ENCODE peak calls at places on chromosome 12, in seven cellular contexts. V, C, A, P, F, E and K are unnamed samples.

GRCh38 chr12:67925077-67925476 is 64.2 kb upstream of the IFNG-AS1 start:
- DNase-seq in V (no peak), C (no peak), A (no peak), P (no peak), F (no peak), E (no peak), K (no peak)

GRCh38 chr12:120209851-120210250 is 8.9 kb upstream of the RPLP0 start:
- DNase-seq in V (no peak), C (no peak), A (no peak), P (no peak), F (no peak), E (no peak), K (no peak)

GRCh38 chr12:61808856-61809255 is 451.3 kb upstream of the USP15 start:
- DNase-seq in V (no peak), C (no peak), A (no peak), P (peak; percentile 25), F (peak; percentile 1), E (no peak), K (no peak)

GRCh38 chr12:31321565-31322228 is 4.3 kb downstream of the SINHCAF start:
- DNase-seq in V (no peak), C (no peak), A (no peak), P (no peak), F (peak; percentile 67), E (no peak), K (no peak)

GRCh38 chr12:27554421-27555186 is 30.6 kb downstream of the PPFIBP1 start:
- DNase-seq in V (no peak), C (no peak), A (no peak), P (no peak), F (peak; percentile 52), E (no peak), K (no peak)

GRCh38 chr12:90280033-90280432 is 571.4 kb upstream of the ATP2B1 start:
- DNase-seq in V (no peak), C (no peak), A (no peak), P (peak; percentile 11), F (peak; percentile 44), E (no peak), K (no peak)

GRCh38 chr12:110585231-110585799 is 2.2 kb upstream of the PPTC7 start:
- DNase-seq in V (no peak), C (no peak), A (peak; percentile 40), P (no peak), F (peak; percentile 50), E (no peak), K (no peak)

GRCh38 chr12:53231859-53232640 is at the start of gene RARG:
- DNase-seq in V (peak; percentile 60), C (peak; percentile 58), A (peak; percentile 69), P (peak; percentile 88), F (no peak), E (no peak), K (peak; percentile 91)

GRCh38 chr12:115394498-115395220 is 710.7 kb upstream of the TBX3 start:
- DNase-seq in V (no peak), C (no peak), A (no peak), P (no peak), F (no peak), E (no peak), K (peak; percentile 7)

GRCh38 chr12:33253123-33253522 is 186.5 kb downstream of the SYT10 start:
- DNase-seq in V (no peak), C (no peak), A (no peak), P (no peak), F (peak; percentile 1), E (no peak), K (no peak)

GRCh38 chr12:52210186-52210924 is 18.5 kb upstream of the KRT80 start:
- DNase-seq in V (no peak), C (no peak), A (no peak), P (peak; percentile 69), F (peak; percentile 75), E (no peak), K (no peak)

GRCh38 chr12:13154027-13154538 is 42.4 kb upstream of the EMP1 start:
- DNase-seq in V (no peak), C (no peak), A (no peak), P (no peak), F (peak; percentile 48), E (no peak), K (no peak)

GRCh38 chr12:90999946-91000345 is 4.8 kb downstream of the EPYC start:
- DNase-seq in V (no peak), C (no peak), A (no peak), P (no peak), F (peak; percentile 59), E (no peak), K (no peak)

GRCh38 chr12:10033783-10034381 is 3.4 kb downstream of the CLEC9A start:
- DNase-seq in V (no peak), C (peak; percentile 16), A (no peak), P (peak; percentile 5), F (peak; percentile 51), E (no peak), K (no peak)

GRCh38 chr12:52442600-52443061 is 8.5 kb upstream of the KRT75 start:
- DNase-seq in V (no peak), C (no peak), A (no peak), P (peak; percentile 83), F (peak; percentile 74), E (no peak), K (no peak)

GRCh38 chr12:795305-795704 is 42.9 kb downstream of the WNK1 start:
- DNase-seq in V (no peak), C (no peak), A (no peak), P (no peak), F (no peak), E (no peak), K (no peak)

GRCh38 chr12:69290545-69291277 is 51.3 kb downstream of the CPSF6 start:
- DNase-seq in V (peak; percentile 58), C (peak; percentile 68), A (peak; percentile 82), P (peak; percentile 62), F (peak; percentile 94), E (peak; percentile 84), K (no peak)

GRCh38 chr12:82314406-82314892 is 43.7 kb downstream of the CCDC59 start:
- DNase-seq in V (no peak), C (no peak), A (peak; percentile 54), P (peak; percentile 4), F (no peak), E (peak; percentile 2), K (no peak)

GRCh38 chr12:30447061-30447750 is 248.5 kb downstream of the IPO8 start:
- DNase-seq in V (no peak), C (no peak), A (no peak), P (no peak), F (peak; percentile 19), E (no peak), K (no peak)

GRCh38 chr12:57458665-57459054 is 925 bp upstream of the GLI1 start:
- DNase-seq in V (no peak), C (no peak), A (no peak), P (no peak), F (no peak), E (no peak), K (no peak)

GRCh38 chr12:66365718-66366485 is 63.6 kb downstream of the HELB start:
- DNase-seq in V (no peak), C (no peak), A (no peak), P (no peak), F (peak; percentile 68), E (no peak), K (no peak)

GRCh38 chr12:53750812-53751335 is 905 bp downstream of the CISTR start:
- DNase-seq in V (no peak), C (peak; percentile 65), A (no peak), P (no peak), F (no peak), E (no peak), K (no peak)

GRCh38 chr12:49428652-49429549 is 61.6 kb downstream of the SPATS2 start:
- DNase-seq in V (no peak), C (peak; percentile 34), A (no peak), P (peak; percentile 42), F (peak; percentile 85), E (no peak), K (no peak)

GRCh38 chr12:4353785-4354208 is 25.7 kb downstream of the FGF23 start:
- DNase-seq in V (no peak), C (no peak), A (no peak), P (peak; percentile 43), F (peak; percentile 29), E (no peak), K (no peak)
- TF ChIP-seq CTCF in V (no peak), C (peak; percentile 11), A (peak; percentile 27), P (peak; percentile 40), F (peak; percentile 56), E (peak; percentile 75), K (peak; percentile 54)

GRCh38 chr12:14618990-14619389 is 51.3 kb upstream of the PLBD1 start:
- DNase-seq in V (no peak), C (no peak), A (no peak), P (peak; percentile 20), F (peak; percentile 55), E (no peak), K (no peak)
- TF ChIP-seq CTCF in V (no peak), C (no peak), A (no peak), P (no peak), F (peak; percentile 60), E (peak; percentile 72), K (peak; percentile 57)

DNA sequence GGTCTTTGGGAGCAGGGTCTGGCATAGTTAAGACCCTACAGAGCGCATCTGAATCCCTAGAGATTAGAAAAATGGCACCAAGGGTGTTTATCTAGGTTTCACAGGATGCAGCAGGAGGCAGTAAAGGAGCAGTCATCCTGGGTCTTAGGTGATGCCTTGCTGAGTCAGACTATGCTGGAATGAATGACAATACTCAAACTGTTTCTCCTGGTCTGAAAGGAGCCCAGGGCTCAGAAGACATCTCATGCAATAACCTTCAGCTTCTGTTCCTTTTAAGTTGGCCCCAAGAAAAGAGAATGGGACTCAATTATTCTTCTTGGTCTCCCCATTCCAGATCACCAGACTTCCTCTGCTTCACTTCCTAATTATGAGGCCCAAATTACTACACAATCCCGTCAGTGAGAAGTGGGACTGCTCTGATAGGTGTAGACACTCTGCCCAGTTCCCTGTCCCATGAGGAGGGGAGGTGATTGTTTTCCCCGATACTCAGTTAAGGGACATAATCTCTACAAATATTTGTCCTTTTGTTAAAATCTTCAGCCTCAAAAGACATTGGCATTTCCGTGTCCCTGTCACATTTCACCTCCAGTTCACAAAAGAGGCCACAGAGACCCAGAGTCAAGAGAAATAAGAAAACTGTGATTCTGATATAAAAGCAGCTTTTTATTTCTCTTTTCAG is 14.8 kb upstream of the APOF start:
- DNase-seq in V (no peak), C (no peak), A (no peak), P (peak; percentile 19), F (peak; percentile 59), E (no peak), K (no peak)
- TF ChIP-seq CTCF in V (no peak), C (no peak), A (no peak), P (no peak), F (peak; percentile 46), E (no peak), K (no peak)

DNA sequence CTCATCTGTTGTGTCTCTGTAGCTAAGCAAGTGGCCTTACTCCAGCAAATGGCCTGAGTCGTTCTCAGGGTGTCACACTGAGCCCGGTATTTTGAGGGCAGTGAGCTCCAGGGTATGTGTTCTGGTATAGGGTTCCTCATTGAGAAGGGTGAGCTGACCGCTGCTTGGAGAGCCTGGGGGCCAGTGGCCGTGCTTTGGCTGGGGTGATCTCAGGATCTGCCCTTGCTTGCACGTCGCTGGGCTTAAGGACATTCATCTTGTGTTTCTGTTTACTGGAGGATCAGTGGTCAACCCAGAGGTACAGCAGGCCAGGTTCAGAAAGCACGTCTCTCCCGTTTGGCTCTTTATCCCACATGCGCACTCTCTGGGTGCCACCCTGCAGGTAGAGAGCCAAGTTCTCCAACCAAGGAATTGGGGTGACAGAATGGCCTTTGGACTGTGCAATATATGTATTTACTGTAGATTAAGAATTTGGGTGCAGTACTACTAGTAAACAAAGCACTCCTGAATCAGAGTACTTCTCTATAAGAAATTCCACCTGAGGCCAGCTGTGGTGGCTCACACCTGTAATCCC is 52.1 kb downstream of the FBXW8 start:
- DNase-seq in V (no peak), C (no peak), A (no peak), P (no peak), F (no peak), E (no peak), K (no peak)
- TF ChIP-seq CTCF in V (no peak), C (no peak), A (no peak), P (no peak), F (no peak), E (no peak), K (no peak)